ENCODE peak calls at places on chromosomes 7 and 10, in eight cellular contexts. Z is EH, U is stomach, N is substantia nigra, V is hippocampal formation, M is HS-27A, X is adipocyte, W is NCI-H1694 treated with DMSO at 0.1 percent for 48 hours. E is an unnamed sample.

GRCh38 chr10:118467200-118467599 is 125.1 kb upstream of the FAM204A start:
- DNase-seq in U (no peak), M (no peak), V (no peak), N (no peak), X (no peak), Z (no peak), W (no peak), E (no peak)

GRCh38 chr10:117461766-117462423 is 80.7 kb upstream of the EMX2 start:
- DNase-seq in Z (peak), U (no peak), N (no peak), X (no peak), M (peak), V (no peak), W (no peak), E (peak)

GRCh38 chr10:8009031-8009430 is 45.5 kb upstream of the GATA3 start:
- DNase-seq in M (no peak), N (no peak), U (no peak), W (no peak), V (no peak), Z (no peak), X (no peak), E (no peak)

GRCh38 chr10:75314570-75314969 is 78.8 kb upstream of the COMTD1 start:
- DNase-seq in X (no peak), W (no peak), V (no peak), M (no peak), N (no peak), U (no peak), Z (no peak), E (no peak)

GRCh38 chr10:46523119-46523880 is 33.2 kb downstream of the GPRIN2 start:
- DNase-seq in M (no peak), W (no peak), U (peak), V (no peak), N (no peak), X (no peak), Z (peak), E (no peak)

GRCh38 chr10:397321-398068 is 262.2 kb downstream of the ZMYND11 start:
- DNase-seq in U (no peak), N (no peak), X (no peak), Z (no peak), V (no peak), M (no peak), W (no peak), E (no peak)

GRCh38 chr10:14625210-14625621 is 149.5 kb downstream of the FAM107B start:
- DNase-seq in N (no peak), X (no peak), W (peak), V (no peak), Z (no peak), M (no peak), U (no peak), E (no peak)

GRCh38 chr10:576130-576465 is 113.4 kb downstream of the DIP2C start:
- DNase-seq in U (no peak), N (no peak), Z (no peak), X (no peak), M (no peak), W (no peak), V (no peak), E (no peak)

GRCh38 chr7:38169862-38170261 is 8.2 kb upstream of the STARD3NL start:
- DNase-seq in N (no peak), V (no peak), M (no peak), U (no peak), W (no peak), X (peak), Z (peak), E (no peak)

GRCh38 chr7:100122067-100122466 is 2.6 kb downstream of the CNPY4 start:
- DNase-seq in W (no peak), Z (no peak), M (no peak), U (no peak), N (no peak), X (no peak), V (no peak), E (no peak)

GRCh38 chr7:25862254-25862992 is 289.6 kb upstream of the NFE2L3 start:
- DNase-seq in W (peak), V (no peak), U (peak), M (peak), N (no peak), X (peak), Z (peak), E (peak)

GRCh38 chr10:47312663-47312995 is 9.6 kb upstream of the GDF2 start:
- DNase-seq in N (no peak), V (no peak), X (no peak), Z (no peak), U (no peak), M (no peak), W (no peak), E (no peak)

GRCh38 chr10:91596821-91597396 is 36.0 kb downstream of the PPP1R3C start:
- DNase-seq in U (no peak), Z (peak), W (no peak), M (no peak), N (no peak), V (peak), X (peak), E (no peak)

GRCh38 chr10:30151581-30152389 is 92.4 kb upstream of the JCAD start:
- DNase-seq in N (no peak), M (peak), W (no peak), X (peak), Z (peak), U (no peak), V (no peak), E (peak)

GRCh38 chr7:44141221-44141850 is at the start of gene MYL7:
- DNase-seq in U (no peak), W (no peak), X (no peak), Z (no peak), N (no peak), V (no peak), M (no peak), E (no peak)

GRCh38 chr10:119177708-119178370 is 773 bp downstream of the PRDX3 start:
- DNase-seq in X (no peak), W (no peak), V (no peak), M (no peak), N (no peak), Z (no peak), U (no peak), E (no peak)

GRCh38 chr10:7475046-7475860 is 64.4 kb upstream of the SFMBT2 start:
- DNase-seq in V (peak), N (peak), U (no peak), X (no peak), Z (no peak), M (no peak), W (no peak), E (no peak)

GRCh38 chr10:129521161-129522025 is 54.4 kb downstream of the MGMT start:
- DNase-seq in W (no peak), M (no peak), U (no peak), Z (no peak), X (no peak), N (no peak), V (no peak), E (no peak)

GRCh38 chr10:76311752-76312699 is 880.6 kb downstream of the LRMDA start:
- DNase-seq in V (no peak), Z (peak), M (no peak), U (peak), X (peak), W (no peak), N (no peak), E (no peak)

GRCh38 chr7:156503195-156503594 is 137.4 kb upstream of the RNF32 start:
- DNase-seq in M (no peak), U (no peak), W (no peak), X (no peak), Z (no peak), N (no peak), V (no peak), E (no peak)

GRCh38 chr10:97550336-97551149 is 22.0 kb upstream of the ANKRD2 start:
- DNase-seq in N (no peak), M (no peak), W (no peak), V (no peak), U (no peak), X (no peak), Z (no peak), E (no peak)

E was measured in HFF-Myc.